ENCODE peak calls at places on chromosomes 13 and 19, in five cellular contexts. One of them, this sample, is unnamed.

GRCh38 chr19:53103903-53104203 is 631 bp upstream of the ZNF160 start:
- DNase-seq in GM12878: no peak
- DNase-seq in colonic mucosa: no peak
- DNase-seq in PC-3: no peak
- DNase-seq in GM23248: peak; percentile 80
- DNase-seq in this sample: no peak

GRCh38 chr13:91369432-91369831 is 21.9 kb downstream of the MIR17HG start:
- DNase-seq in GM12878: no peak
- DNase-seq in colonic mucosa: no peak
- DNase-seq in PC-3: peak; percentile 7
- DNase-seq in GM23248: peak; percentile 22
- DNase-seq in this sample: no peak

GRCh38 chr19:29564574-29565005 is 38.8 kb downstream of the VSTM2B start:
- DNase-seq in PC-3: no peak
- DNase-seq in GM23248: no peak
- DNase-seq in GM12878: no peak
- DNase-seq in colonic mucosa: no peak
- DNase-seq in this sample: no peak

GRCh38 chr13:113483504-113484287 is 6.8 kb downstream of the DCUN1D2 start:
- DNase-seq in GM12878: no peak
- DNase-seq in GM23248: no peak
- DNase-seq in colonic mucosa: no peak
- DNase-seq in PC-3: no peak
- DNase-seq in this sample: no peak

GRCh38 chr13:109869312-109870237 is 83.2 kb upstream of the IRS2 start:
- DNase-seq in GM12878: no peak
- DNase-seq in PC-3: no peak
- DNase-seq in colonic mucosa: peak; percentile 47
- DNase-seq in GM23248: peak; percentile 65
- DNase-seq in this sample: no peak

GRCh38 chr13:47831265-47831664 is 169.8 kb downstream of the SUCLA2 start:
- DNase-seq in GM23248: peak; percentile 49
- DNase-seq in colonic mucosa: no peak
- DNase-seq in GM12878: no peak
- DNase-seq in PC-3: no peak
- DNase-seq in this sample: peak; percentile 37

GRCh38 chr13:93248627-93249047 is 22.0 kb downstream of the GPC6 start:
- DNase-seq in PC-3: peak; percentile 78
- DNase-seq in GM23248: no peak
- DNase-seq in colonic mucosa: no peak
- DNase-seq in GM12878: no peak
- DNase-seq in this sample: peak; percentile 70

GRCh38 chr13:36088001-36088400 is 43.2 kb downstream of the DCLK1 start:
- DNase-seq in colonic mucosa: no peak
- DNase-seq in GM23248: no peak
- DNase-seq in PC-3: peak; percentile 20
- DNase-seq in GM12878: no peak
- DNase-seq in this sample: no peak

GRCh38 chr13:109160887-109161669 is 531.7 kb downstream of the MYO16 start:
- DNase-seq in GM23248: no peak
- DNase-seq in GM12878: no peak
- DNase-seq in colonic mucosa: no peak
- DNase-seq in PC-3: peak; percentile 44
- DNase-seq in this sample: peak; percentile 25

GRCh38 chr19:57803594-57804325 is 11.0 kb downstream of the ZNF552 start:
- DNase-seq in GM12878: no peak
- DNase-seq in GM23248: peak; percentile 78
- DNase-seq in PC-3: peak; percentile 54
- DNase-seq in colonic mucosa: peak; percentile 62
- DNase-seq in this sample: peak; percentile 63

GRCh38 chr13:20360041-20360491 is 127.9 kb upstream of the GJB6 start:
- DNase-seq in GM12878: no peak
- DNase-seq in colonic mucosa: no peak
- DNase-seq in GM23248: peak; percentile 42
- DNase-seq in PC-3: peak; percentile 70
- DNase-seq in this sample: peak; percentile 4

GRCh38 chr13:98349731-98350305 is 172.7 kb upstream of the RNF113B start:
- DNase-seq in colonic mucosa: no peak
- DNase-seq in PC-3: no peak
- DNase-seq in GM23248: no peak
- DNase-seq in GM12878: no peak
- DNase-seq in this sample: no peak

GRCh38 chr19:39325778-39326680 is 5.4 kb upstream of the LRFN1 start:
- DNase-seq in GM23248: peak; percentile 23
- DNase-seq in GM12878: no peak
- DNase-seq in colonic mucosa: no peak
- DNase-seq in PC-3: peak; percentile 10
- DNase-seq in this sample: no peak

GRCh38 chr13:71610876-71611275 is 256.1 kb downstream of the DACH1 start:
- DNase-seq in PC-3: no peak
- DNase-seq in GM23248: no peak
- DNase-seq in colonic mucosa: no peak
- DNase-seq in GM12878: no peak
- DNase-seq in this sample: no peak

GRCh38 chr13:30276178-30276577 is 31.2 kb downstream of the KATNAL1 start:
- DNase-seq in GM23248: no peak
- DNase-seq in colonic mucosa: no peak
- DNase-seq in PC-3: no peak
- DNase-seq in GM12878: peak; percentile 33
- DNase-seq in this sample: no peak

GRCh38 chr19:56839665-56840451 is 668 bp downstream of the PEG3 start:
- DNase-seq in colonic mucosa: peak; percentile 68
- DNase-seq in GM12878: no peak
- DNase-seq in GM23248: no peak
- DNase-seq in PC-3: peak; percentile 73
- DNase-seq in this sample: peak; percentile 26

GRCh38 chr13:113219311-113219940 is 10.0 kb downstream of the CUL4A start:
- DNase-seq in PC-3: no peak
- DNase-seq in GM23248: peak; percentile 53
- DNase-seq in GM12878: no peak
- DNase-seq in colonic mucosa: no peak
- DNase-seq in this sample: no peak

GRCh38 chr19:16921766-16922591 is 33.2 kb downstream of the F2RL3 start:
- DNase-seq in GM12878: no peak
- DNase-seq in PC-3: no peak
- DNase-seq in GM23248: no peak
- DNase-seq in colonic mucosa: no peak
- DNase-seq in this sample: no peak

GRCh38 chr13:79108914-79109643 is 297.0 kb downstream of the RBM26 start:
- DNase-seq in colonic mucosa: no peak
- DNase-seq in GM12878: peak; percentile 16
- DNase-seq in GM23248: no peak
- DNase-seq in PC-3: no peak
- DNase-seq in this sample: no peak

GRCh38 chr13:113205428-113205931 is 3.0 kb downstream of the PCID2 start:
- DNase-seq in PC-3: peak; percentile 16
- DNase-seq in GM12878: no peak
- DNase-seq in colonic mucosa: no peak
- DNase-seq in GM23248: peak; percentile 66
- DNase-seq in this sample: peak; percentile 55

DNA sequence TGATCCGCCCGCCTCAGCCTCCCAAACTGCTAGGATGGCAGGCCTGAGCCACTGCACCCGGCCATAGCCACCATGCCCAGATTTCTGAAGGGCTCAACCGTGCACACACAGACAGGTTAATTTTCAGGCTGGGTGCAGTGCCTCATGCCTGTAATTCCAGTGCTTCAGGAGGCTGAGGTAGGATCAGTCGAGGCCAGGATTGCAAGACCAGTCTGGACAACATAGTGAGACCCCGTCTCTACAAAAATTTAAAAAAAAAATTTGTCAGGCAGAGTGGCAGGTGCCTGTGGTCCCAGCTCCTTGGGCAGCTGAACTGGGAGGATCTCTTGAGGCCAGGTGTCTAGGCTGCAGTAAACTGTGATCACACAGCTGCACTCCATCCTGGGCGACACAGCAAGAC is 7.6 kb downstream of the TIMM13 start:
- DNase-seq in colonic mucosa: no peak
- DNase-seq in GM12878: no peak
- DNase-seq in PC-3: no peak
- DNase-seq in GM23248: no peak
- DNase-seq in this sample: no peak
- H3K9ac ChIP-seq in colonic mucosa: no peak overlapping the region
- H3K9ac ChIP-seq in GM12878: no peak overlapping the region
- H3K9ac ChIP-seq in PC-3: no peak overlapping the region
- H3K9ac ChIP-seq in GM23248: no peak overlapping the region
- H3K9ac ChIP-seq in this sample: no peak overlapping the region

GRCh38 chr19:51919606-51920005 is 7.7 kb upstream of the ZNF613 start:
- DNase-seq in colonic mucosa: no peak
- DNase-seq in GM23248: no peak
- DNase-seq in PC-3: no peak
- DNase-seq in GM12878: no peak
- DNase-seq in this sample: no peak
- H3K9me3 ChIP-seq in colonic mucosa: peaks cover 11% of the 10 kb centered on the region
- H3K9me3 ChIP-seq in GM23248: no peaks in the 10 kb centered on the region
- H3K9me3 ChIP-seq in PC-3: peaks cover 74% of the 10 kb centered on the region
- H3K9me3 ChIP-seq in GM12878: peaks cover 29% of the 10 kb centered on the region
- H3K9me3 ChIP-seq in this sample: peaks cover 80% of the 10 kb centered on the region

DNA sequence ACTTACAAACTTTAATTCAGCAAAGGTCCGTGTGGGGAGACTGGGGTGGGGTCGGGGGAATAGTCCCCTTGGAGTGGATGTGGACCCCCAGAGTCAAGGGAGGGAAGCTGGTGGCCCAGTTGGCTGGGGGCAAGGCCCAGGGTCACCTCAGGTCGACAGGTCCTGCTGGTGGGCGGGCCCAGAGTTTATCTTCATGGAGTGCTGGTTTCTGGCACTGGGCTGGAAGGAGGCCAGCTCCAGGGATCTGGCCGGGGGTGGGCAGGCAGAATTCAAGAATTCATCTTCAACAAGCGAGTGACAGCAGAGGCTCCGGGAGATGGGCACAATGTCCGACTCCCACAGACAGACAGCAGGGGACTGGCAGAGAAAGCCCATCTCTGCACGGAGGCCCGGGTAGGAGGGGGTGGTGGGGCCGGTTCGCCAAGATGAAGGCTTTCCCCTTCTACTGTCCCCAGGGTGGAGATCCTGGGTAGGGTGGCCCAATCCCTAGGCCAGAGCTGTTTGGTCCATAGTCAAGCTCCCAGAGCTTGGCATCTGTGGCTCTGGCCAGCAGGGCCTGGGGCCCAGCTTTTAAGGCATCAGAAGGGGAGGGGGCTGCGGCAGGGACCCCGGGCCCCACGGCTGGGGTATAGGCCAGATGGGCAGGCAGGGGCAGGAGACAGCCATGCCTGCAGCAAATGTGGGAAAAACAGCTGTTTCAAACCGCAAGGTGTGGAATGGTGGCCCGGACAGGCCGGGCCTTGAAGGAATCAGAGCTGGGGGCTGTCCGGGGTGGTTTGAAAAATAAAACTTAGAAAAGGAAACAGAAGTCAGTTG is 622 bp upstream of the FDX2 start:
- DNase-seq in GM12878: no peak
- DNase-seq in PC-3: no peak
- DNase-seq in GM23248: no peak
- DNase-seq in colonic mucosa: peak; percentile 42
- DNase-seq in this sample: no peak
- H3K9ac ChIP-seq in GM12878: no peak overlapping the region
- H3K9ac ChIP-seq in PC-3: peak overlapping the region; percentile 87
- H3K9ac ChIP-seq in GM23248: peak overlapping the region; percentile 81
- H3K9ac ChIP-seq in colonic mucosa: peak overlapping the region; percentile 77
- H3K9ac ChIP-seq in this sample: peak overlapping the region; percentile 88

GRCh38 chr19:21915411-21915810 is 79.4 kb upstream of the ZNF43 start:
- DNase-seq in PC-3: no peak
- DNase-seq in colonic mucosa: no peak
- DNase-seq in GM12878: no peak
- DNase-seq in GM23248: no peak
- DNase-seq in this sample: no peak
- H3K9me3 ChIP-seq in PC-3: peaks cover 34% of the 10 kb centered on the region
- H3K9me3 ChIP-seq in colonic mucosa: no peaks in the 10 kb centered on the region
- H3K9me3 ChIP-seq in GM12878: no peaks in the 10 kb centered on the region
- H3K9me3 ChIP-seq in GM23248: no peaks in the 10 kb centered on the region
- H3K9me3 ChIP-seq in this sample: peaks cover 35% of the 10 kb centered on the region